ENCODE peak calls at places on chromosomes 11 and 22, in ten cellular contexts. Q is vagina, H is spleen, I is transverse colon, U is esophagus muscularis mucosa, R is HepG2, Z is prostate gland, G is HCT116, Y is SK-N-SH, T is stomach. X is an unnamed sample.

GRCh38 chr11:32312206-32312817 is 123.0 kb downstream of the WT1 start:
- DNase-seq in Q (no peak), H (no peak), I (no peak), U (no peak), R (no peak), Z (no peak), G (no peak), Y (no peak), T (no peak), X (no peak)

GRCh38 chr11:38598413-38598812 is 2000.4 kb upstream of the RAG2 start:
- DNase-seq in Q (no peak), H (no peak), I (no peak), U (no peak), R (no peak), Z (no peak), G (no peak), Y (no peak), T (no peak), X (no peak)

GRCh38 chr11:78290293-78291176 is 101.8 kb downstream of the USP35 start:
- DNase-seq in Q (no peak), H (no peak), I (no peak), U (no peak), R (peak), Z (no peak), G (no peak), Y (no peak), T (peak), X (peak)

GRCh38 chr11:1548221-1549070 is 23.6 kb downstream of the DUSP8 start:
- DNase-seq in Q (no peak), H (no peak), I (peak), U (no peak), R (no peak), Z (peak), G (peak), Y (peak), T (peak), X (no peak)

GRCh38 chr11:121446752-121447156 is 5.4 kb upstream of the SORL1 start:
- DNase-seq in Q (no peak), H (no peak), I (no peak), U (no peak), R (peak), Z (no peak), G (no peak), Y (peak), T (no peak), X (no peak)

GRCh38 chr11:82043316-82043715 is 690.3 kb downstream of the FAM181B start:
- DNase-seq in Q (no peak), H (no peak), I (no peak), U (no peak), R (no peak), Z (no peak), G (no peak), Y (no peak), T (no peak), X (no peak)

GRCh38 chr11:72381584-72382090 is 52.7 kb downstream of the CLPB start:
- DNase-seq in Q (no peak), H (no peak), I (no peak), U (no peak), R (no peak), Z (no peak), G (no peak), Y (no peak), T (no peak), X (no peak)

GRCh38 chr11:18171377-18172000 is 1.1 kb upstream of the MRGPRX4 start:
- DNase-seq in Q (no peak), H (no peak), I (no peak), U (no peak), R (peak), Z (no peak), G (peak), Y (peak), T (no peak), X (no peak)

GRCh38 chr22:46501701-46502100 is 35.7 kb downstream of the CELSR1 start:
- DNase-seq in Q (no peak), H (no peak), I (no peak), U (no peak), R (no peak), Z (no peak), G (no peak), Y (no peak), T (no peak), X (no peak)

GRCh38 chr11:704799-705645 is 1.0 kb upstream of the EPS8L2 start:
- DNase-seq in Q (no peak), H (peak), I (peak), U (no peak), R (peak), Z (peak), G (no peak), Y (peak), T (peak), X (no peak)

GRCh38 chr11:109423114-109423859 is 1.3 kb downstream of the C11orf87 start:
- DNase-seq in Q (no peak), H (no peak), I (no peak), U (no peak), R (no peak), Z (no peak), G (no peak), Y (peak), T (no peak), X (no peak)

GRCh38 chr11:110349109-110349996 is 52.9 kb upstream of the RDX start:
- DNase-seq in Q (no peak), H (no peak), I (no peak), U (no peak), R (no peak), Z (no peak), G (no peak), Y (no peak), T (no peak), X (no peak)

GRCh38 chr11:12285106-12285505 is 92.3 kb upstream of the PARVA start:
- DNase-seq in Q (peak), H (no peak), I (no peak), U (no peak), R (no peak), Z (no peak), G (no peak), Y (no peak), T (no peak), X (no peak)

GRCh38 chr11:69831985-69832384 is 12.8 kb upstream of the FGF3 start:
- DNase-seq in Q (no peak), H (peak), I (no peak), U (no peak), R (no peak), Z (no peak), G (no peak), Y (no peak), T (no peak), X (no peak)

GRCh38 chr22:43349636-43350035 is 6.5 kb upstream of the SCUBE1 start:
- DNase-seq in Q (no peak), H (peak), I (no peak), U (no peak), R (no peak), Z (no peak), G (no peak), Y (no peak), T (no peak), X (no peak)

GRCh38 chr11:2092956-2093412 is 46.2 kb downstream of the IGF2 start:
- DNase-seq in Q (no peak), H (peak), I (peak), U (no peak), R (no peak), Z (peak), G (no peak), Y (peak), T (peak), X (peak)

GRCh38 chr11:13109616-13110015 is 100.5 kb downstream of the RASSF10 start:
- DNase-seq in Q (no peak), H (no peak), I (no peak), U (no peak), R (no peak), Z (no peak), G (no peak), Y (no peak), T (no peak), X (no peak)

GRCh38 chr11:120527111-120527748 is 15.7 kb downstream of the GRIK4 start:
- DNase-seq in Q (no peak), H (peak), I (no peak), U (no peak), R (no peak), Z (no peak), G (no peak), Y (peak), T (no peak), X (no peak)

GRCh38 chr11:125569913-125570621 is 790 bp downstream of the EI24 start:
- DNase-seq in Q (no peak), H (no peak), I (no peak), U (no peak), R (no peak), Z (no peak), G (no peak), Y (peak), T (peak), X (no peak)

GRCh38 chr11:69542314-69543168 is 61.1 kb downstream of the LINC01488 start:
- DNase-seq in Q (no peak), H (peak), I (no peak), U (no peak), R (no peak), Z (no peak), G (no peak), Y (no peak), T (no peak), X (no peak)

GRCh38 chr11:94788396-94788795 is 20.2 kb downstream of the AMOTL1 start:
- DNase-seq in Q (no peak), H (no peak), I (no peak), U (no peak), R (no peak), Z (no peak), G (no peak), Y (no peak), T (no peak), X (no peak)

GRCh38 chr22:29072979-29073617 is at the start of gene KREMEN1:
- DNase-seq in Q (no peak), H (peak), I (peak), U (no peak), R (no peak), Z (no peak), G (no peak), Y (no peak), T (no peak), X (no peak)

GRCh38 chr11:110939471-110939870 is 227.2 kb upstream of the ARHGAP20 start:
- DNase-seq in Q (no peak), H (no peak), I (no peak), U (no peak), R (no peak), Z (no peak), G (no peak), Y (no peak), T (no peak), X (no peak)

GRCh38 chr11:56716379-56716854 is 17.5 kb downstream of the OR9G1 start:
- DNase-seq in Q (no peak), H (no peak), I (peak), U (no peak), R (no peak), Z (peak), G (no peak), Y (no peak), T (no peak), X (no peak)

GRCh38 chr11:101096036-101096704 is 33.4 kb downstream of the PGR start:
- DNase-seq in Q (no peak), H (no peak), I (no peak), U (no peak), R (no peak), Z (peak), G (no peak), Y (no peak), T (peak), X (no peak)

GRCh38 chr22:33247758-33248157 is 189.6 kb upstream of the SYN3 start:
- DNase-seq in Q (no peak), H (no peak), I (no peak), U (peak), R (no peak), Z (no peak), G (no peak), Y (no peak), T (no peak), X (no peak)

GRCh38 chr11:8926236-8926635 is 6.5 kb downstream of the C11orf16 start:
- DNase-seq in Q (peak), H (no peak), I (no peak), U (peak), R (no peak), Z (no peak), G (no peak), Y (no peak), T (no peak), X (no peak)

GRCh38 chr22:25404923-25405853 is 159.3 kb upstream of the GRK3 start:
- DNase-seq in Q (no peak), H (peak), I (peak), U (no peak), R (peak), Z (peak), G (no peak), Y (peak), T (peak), X (peak)

GRCh38 chr11:128503231-128503991 is 83.9 kb downstream of the ETS1 start:
- DNase-seq in Q (no peak), H (no peak), I (no peak), U (no peak), R (no peak), Z (no peak), G (no peak), Y (no peak), T (no peak), X (no peak)

GRCh38 chr22:42202669-42203068 is 67.8 kb downstream of the TCF20 start:
- DNase-seq in Q (no peak), H (no peak), I (no peak), U (no peak), R (no peak), Z (no peak), G (no peak), Y (no peak), T (no peak), X (peak)

GRCh38 chr22:35712672-35713071 is 5.0 kb upstream of the APOL5 start:
- DNase-seq in Q (no peak), H (no peak), I (no peak), U (no peak), R (no peak), Z (no peak), G (no peak), Y (no peak), T (no peak), X (no peak)

GRCh38 chr11:44702897-44703296 is 23.9 kb upstream of the TSPAN18 start:
- DNase-seq in Q (no peak), H (peak), I (no peak), U (no peak), R (no peak), Z (no peak), G (no peak), Y (peak), T (no peak), X (no peak)

GRCh38 chr11:61890536-61891330 is 612 bp downstream of the FADS3 start:
- DNase-seq in Q (no peak), H (peak), I (peak), U (no peak), R (peak), Z (no peak), G (no peak), Y (peak), T (no peak), X (no peak)

GRCh38 chr22:48951836-48952235 is 875.8 kb downstream of the BRD1 start:
- DNase-seq in Q (peak), H (peak), I (no peak), U (peak), R (no peak), Z (peak), G (no peak), Y (no peak), T (peak), X (no peak)

DNA sequence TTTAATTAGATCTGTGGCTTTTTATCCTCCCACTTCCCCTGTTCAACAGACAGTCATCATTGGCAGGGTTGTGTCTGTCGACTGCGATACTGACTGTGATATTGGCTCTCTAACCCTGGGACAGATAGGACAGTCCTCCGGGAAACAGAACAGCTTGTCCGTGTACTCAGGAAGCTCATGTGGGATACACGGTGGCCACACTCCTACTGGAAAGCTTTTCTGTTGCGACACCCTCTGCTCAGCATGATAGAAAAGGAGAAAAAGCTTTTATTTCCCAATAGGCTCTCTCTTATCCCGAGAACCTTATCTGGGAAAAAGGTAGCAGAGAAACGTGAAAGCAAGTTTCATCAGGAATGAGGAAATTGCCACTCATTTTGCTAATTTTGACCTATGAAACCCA is 60.4 kb upstream of the HSPA8 start:
- DNase-seq in Q (peak), H (no peak), I (peak), U (peak), R (no peak), Z (no peak), G (no peak), Y (peak), T (no peak), X (no peak)
- TF ChIP-seq POLR2AphosphoS5 in Q (no peak), H (peak), I (peak), U (peak), R (no peak), Z (no peak), G (no peak), Y (no peak), T (peak), X (no peak)

DNA sequence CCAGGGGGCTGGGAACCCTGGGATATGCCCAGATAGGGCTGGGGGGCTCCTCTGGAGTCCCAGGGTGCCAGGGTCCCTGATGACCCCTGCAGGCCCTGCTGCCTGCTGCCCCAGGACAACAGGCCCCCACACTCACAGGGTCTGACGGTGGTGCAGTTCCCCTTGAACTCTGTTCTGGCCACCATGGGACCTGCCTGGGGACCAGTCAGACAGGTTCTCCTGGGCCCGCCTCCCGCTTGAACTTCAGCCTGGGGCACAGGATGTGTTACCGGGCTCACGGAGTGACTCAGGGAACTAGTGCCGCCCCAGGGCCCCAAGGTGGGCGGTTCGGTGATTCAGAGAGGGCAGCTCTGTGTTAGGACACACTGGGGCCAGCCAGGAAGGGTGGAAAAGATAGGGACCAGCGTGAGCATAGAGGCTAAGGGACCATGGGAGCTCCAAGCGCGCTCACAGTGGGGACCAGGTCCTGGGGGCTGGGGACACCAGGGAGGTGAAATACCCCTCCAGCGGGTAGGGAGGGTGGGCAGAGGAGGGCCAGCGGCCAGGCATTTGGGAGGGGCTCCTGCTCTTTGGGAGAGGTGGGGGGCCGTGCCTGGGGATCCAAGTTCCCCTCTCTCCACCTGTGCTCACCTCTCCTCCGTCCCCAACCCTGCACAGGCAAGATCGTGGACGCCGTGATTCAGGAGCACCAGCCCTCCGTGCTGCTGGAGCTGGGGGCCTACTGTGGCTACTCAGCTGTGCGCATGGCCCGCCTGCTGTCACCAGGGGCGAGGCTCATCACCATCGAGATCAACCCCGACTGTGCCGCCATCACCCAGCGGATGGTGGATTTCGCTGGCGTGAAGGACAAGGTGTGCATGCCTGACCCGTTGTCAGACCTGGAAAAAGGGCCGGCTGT is 21.5 kb upstream of the TXNRD2 start:
- DNase-seq in Q (no peak), H (peak), I (peak), U (no peak), R (peak), Z (peak), G (peak), Y (no peak), T (peak), X (no peak)
- TF ChIP-seq POLR2AphosphoS5 in Q (peak), H (no peak), I (peak), U (no peak), R (peak), Z (peak), G (peak), Y (no peak), T (peak), X (peak)

GRCh38 chr11:65860278-65861164 is at the start of gene MUS81:
- DNase-seq in Q (peak), H (peak), I (peak), U (peak), R (peak), Z (peak), G (peak), Y (peak), T (peak), X (peak)
- TF ChIP-seq POLR2AphosphoS5 in Q (peak), H (peak), I (peak), U (peak), R (peak), Z (peak), G (peak), Y (peak), T (peak), X (peak)

GRCh38 chr11:96013459-96014213 is 89.7 kb upstream of the MTMR2 start:
- DNase-seq in Q (no peak), H (peak), I (no peak), U (no peak), R (no peak), Z (no peak), G (no peak), Y (no peak), T (no peak), X (no peak)

GRCh38 chr11:96015911-96016565 is 92.1 kb upstream of the MTMR2 start:
- DNase-seq in Q (no peak), H (no peak), I (no peak), U (no peak), R (peak), Z (no peak), G (no peak), Y (peak), T (no peak), X (no peak)

GRCh38 chr11:96010683-96011082 is 86.8 kb upstream of the MTMR2 start:
- DNase-seq in Q (no peak), H (no peak), I (no peak), U (no peak), R (no peak), Z (no peak), G (no peak), Y (no peak), T (no peak), X (no peak)

GRCh38 chr11:96014234-96014633 is 90.3 kb upstream of the MTMR2 start:
- DNase-seq in Q (no peak), H (no peak), I (no peak), U (no peak), R (peak), Z (no peak), G (peak), Y (no peak), T (no peak), X (no peak)

DNA sequence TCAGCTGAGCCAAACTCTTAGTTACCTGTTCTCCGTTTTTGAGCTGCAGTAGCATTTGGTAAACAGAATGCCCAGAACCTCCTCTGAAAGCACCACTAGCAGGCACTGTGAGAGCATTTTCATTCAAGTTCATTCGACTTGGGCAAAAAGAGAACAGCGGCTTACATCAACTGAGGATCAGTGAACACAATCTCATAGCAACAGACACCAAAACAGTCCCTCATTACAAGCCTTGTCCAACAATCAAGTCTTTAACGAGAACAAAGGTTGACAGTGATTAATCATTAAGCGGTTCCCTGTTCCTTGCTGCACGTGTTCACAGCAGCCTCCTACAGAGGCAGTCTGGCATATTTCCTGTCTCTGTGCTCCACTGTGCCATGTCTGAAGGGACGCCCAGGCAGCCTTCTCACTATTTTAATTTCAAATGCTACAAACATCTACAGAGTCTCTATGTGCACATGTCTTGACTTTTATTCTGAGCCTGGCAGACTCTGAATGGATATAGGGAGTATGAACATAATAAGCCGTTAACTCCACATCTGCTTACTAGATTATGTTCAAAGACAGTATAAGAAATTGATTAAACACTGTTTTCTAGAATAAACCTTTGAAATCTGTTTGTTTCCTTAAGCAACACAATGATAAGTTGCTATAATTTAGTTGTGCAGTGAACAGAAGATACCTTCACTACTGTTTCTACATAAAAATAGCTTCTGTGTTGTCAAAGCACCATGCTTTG is 88.3 kb upstream of the MTMR2 start:
- DNase-seq in Q (no peak), H (peak), I (peak), U (no peak), R (peak), Z (peak), G (peak), Y (peak), T (no peak), X (no peak)
- TF ChIP-seq POLR2AphosphoS5 in Q (no peak), H (peak), I (peak), U (peak), R (peak), Z (peak), G (no peak), Y (peak), T (peak), X (no peak)

GRCh38 chr22:39308614-39309363 is 10.6 kb downstream of the RPL3 start:
- DNase-seq in Q (no peak), H (peak), I (peak), U (no peak), R (no peak), Z (no peak), G (peak), Y (no peak), T (peak), X (peak)
- TF ChIP-seq POLR2AphosphoS5 in Q (peak), H (peak), I (no peak), U (peak), R (no peak), Z (peak), G (peak), Y (no peak), T (peak), X (no peak)